ENCODE peak calls at places on chromosomes 13 and 19, in seven cellular contexts. P is T-helper 2 cell, A is activated B cell treated with CpG ODN at 0.5 μM for 24 hours, W is mesothelial cell of epicardium, C is iris pigment epithelial cell, I is nephron progenitor cell, H is NCI-H1417. X is an unnamed sample.

GRCh38 chr13:101919541-101920306 is 467.2 kb downstream of the ITGBL1 start:
- DNase-seq in P (no peak), A (no peak), W (no peak), C (peak; percentile 51), I (peak; percentile 88), H (peak; percentile 70), X (peak; percentile 55)

GRCh38 chr19:29098863-29099481 is 114.0 kb downstream of the UQCRFS1 start:
- DNase-seq in P (no peak), A (no peak), W (no peak), C (peak; percentile 23), I (no peak), H (no peak), X (no peak)

GRCh38 chr19:45733160-45733810 is at the start of gene MEIOSIN:
- DNase-seq in P (no peak), A (no peak), W (no peak), C (no peak), I (no peak), H (no peak), X (no peak)

GRCh38 chr19:19540707-19541515 is 2.8 kb downstream of the CILP2 start:
- DNase-seq in P (peak; percentile 81), A (peak; percentile 55), W (no peak), C (peak; percentile 50), I (peak; percentile 70), H (peak; percentile 19), X (peak; percentile 93)

GRCh38 chr19:50221087-50221486 is 17.7 kb downstream of the MYH14 start:
- DNase-seq in P (no peak), A (no peak), W (no peak), C (no peak), I (no peak), H (no peak), X (no peak)

GRCh38 chr13:100306444-100306999 is 217.6 kb downstream of the PCCA start:
- DNase-seq in P (no peak), A (no peak), W (no peak), C (no peak), I (peak; percentile 5), H (no peak), X (no peak)

GRCh38 chr19:1495051-1495798 is 4.2 kb downstream of the REEP6 start:
- DNase-seq in P (no peak), A (no peak), W (no peak), C (no peak), I (no peak), H (no peak), X (no peak)

GRCh38 chr13:113646921-113647340 is 11.1 kb downstream of the ATP4B start:
- DNase-seq in P (no peak), A (no peak), W (peak; percentile 5), C (no peak), I (no peak), H (no peak), X (no peak)

X was measured in iPS-NIHi11.